ENCODE peak calls at places on chromosomes 5 and 9, in seven cellular contexts. X, W, M, Q, S, K and T are unnamed samples.
A peak's percentile ranks its signal among the peaks of the same experiment; 100 is the strongest.

GRCh38 chr9:136928591-136928990 is 15.9 kb downstream of the FBXW5 start:
- DNase-seq in X (no peak), W (no peak), M (no peak), Q (no peak), S (no peak), K (no peak), T (no peak)

GRCh38 chr9:8571648-8572047 is 772.1 kb upstream of the DMAC1 start:
- DNase-seq in X (no peak), W (no peak), M (no peak), Q (no peak), S (no peak), K (no peak), T (no peak)

GRCh38 chr5:120093178-120093577 is 370.9 kb upstream of the PRR16 start:
- DNase-seq in X (no peak), W (no peak), M (no peak), Q (no peak), S (no peak), K (no peak), T (no peak)

GRCh38 chr9:114125614-114126013 is 26.5 kb upstream of the KIF12 start:
- DNase-seq in X (no peak), W (no peak), M (no peak), Q (no peak), S (no peak), K (no peak), T (no peak)

GRCh38 chr5:127290019-127290945 is at the start of gene MEGF10:
- DNase-seq in X (no peak), W (peak; percentile 71), M (no peak), Q (no peak), S (peak; percentile 70), K (peak; percentile 39), T (peak; percentile 52)

GRCh38 chr9:71941060-71941568 is 29.7 kb downstream of the C9orf85 start:
- DNase-seq in X (no peak), W (no peak), M (no peak), Q (no peak), S (no peak), K (no peak), T (no peak)

GRCh38 chr5:119356384-119357188 is 767 bp downstream of the TNFAIP8 start:
- DNase-seq in X (no peak), W (no peak), M (no peak), Q (no peak), S (no peak), K (no peak), T (no peak)

GRCh38 chr9:137156567-137157375 is 13.1 kb downstream of the LRRC26 start:
- DNase-seq in X (no peak), W (peak; percentile 37), M (peak; percentile 33), Q (peak; percentile 54), S (peak; percentile 53), K (no peak), T (no peak)

GRCh38 chr5:5616247-5616895 is 193.9 kb downstream of the ICE1 start:
- DNase-seq in X (no peak), W (peak; percentile 37), M (no peak), Q (no peak), S (no peak), K (no peak), T (no peak)

GRCh38 chr5:142872795-142873194 is 102.6 kb downstream of the ARHGAP26 start:
- DNase-seq in X (no peak), W (no peak), M (peak; percentile 28), Q (no peak), S (no peak), K (no peak), T (no peak)

GRCh38 chr9:134055981-134056461 is 11.8 kb downstream of the BRD3 start:
- DNase-seq in X (no peak), W (peak; percentile 63), M (peak; percentile 59), Q (no peak), S (no peak), K (peak; percentile 75), T (no peak)

GRCh38 chr5:16072616-16073015 is 107.0 kb downstream of the MARCHF11 start:
- DNase-seq in X (no peak), W (no peak), M (no peak), Q (no peak), S (no peak), K (no peak), T (no peak)

GRCh38 chr5:31867219-31867618 is 228.3 kb downstream of the PDZD2 start:
- DNase-seq in X (no peak), W (no peak), M (no peak), Q (no peak), S (no peak), K (no peak), T (no peak)

GRCh38 chr5:158039911-158040347 is 181.0 kb upstream of the CLINT1 start:
- DNase-seq in X (no peak), W (no peak), M (no peak), Q (no peak), S (no peak), K (no peak), T (no peak)

GRCh38 chr5:36359267-36359666 is 57.6 kb upstream of the RANBP3L start:
- DNase-seq in X (no peak), W (no peak), M (no peak), Q (no peak), S (no peak), K (no peak), T (peak; percentile 8)

GRCh38 chr5:10354048-10354872 is 765 bp downstream of the MARCHF6 start:
- DNase-seq in X (no peak), W (peak; percentile 74), M (no peak), Q (peak; percentile 29), S (peak; percentile 68), K (peak; percentile 66), T (no peak)

GRCh38 chr5:146877178-146877681 is 1.3 kb downstream of the PPP2R2B start:
- DNase-seq in X (no peak), W (no peak), M (no peak), Q (no peak), S (no peak), K (no peak), T (no peak)

GRCh38 chr5:38607930-38608545 is 51.6 kb upstream of the LIFR start:
- DNase-seq in X (no peak), W (peak; percentile 28), M (no peak), Q (no peak), S (no peak), K (no peak), T (no peak)

GRCh38 chr5:138330813-138331448 is 673 bp downstream of the CDC25C start:
- DNase-seq in X (no peak), W (no peak), M (no peak), Q (no peak), S (no peak), K (no peak), T (no peak)

GRCh38 chr5:80216753-80217596 is 38.9 kb downstream of the SERINC5 start:
- DNase-seq in X (no peak), W (no peak), M (no peak), Q (no peak), S (no peak), K (no peak), T (no peak)

GRCh38 chr5:1107167-1108007 is 4.5 kb downstream of the SLC12A7 start:
- DNase-seq in X (no peak), W (peak; percentile 65), M (no peak), Q (no peak), S (no peak), K (no peak), T (no peak)

GRCh38 chr9:96327694-96328352 is 25.8 kb upstream of the HSD17B3 start:
- DNase-seq in X (no peak), W (peak; percentile 80), M (peak; percentile 5), Q (peak; percentile 14), S (peak; percentile 55), K (peak; percentile 34), T (no peak)

GRCh38 chr5:36029914-36030313 is 36.8 kb downstream of the UGT3A2 start:
- DNase-seq in X (no peak), W (no peak), M (no peak), Q (no peak), S (no peak), K (no peak), T (no peak)

GRCh38 chr5:115423541-115423940 is 121.0 kb downstream of the FEM1C start:
- DNase-seq in X (no peak), W (no peak), M (no peak), Q (no peak), S (no peak), K (no peak), T (no peak)

GRCh38 chr5:171029401-171029800 is 167.6 kb downstream of the RANBP17 start:
- DNase-seq in X (no peak), W (no peak), M (no peak), Q (no peak), S (no peak), K (no peak), T (no peak)

GRCh38 chr5:35694481-35694880 is 76.8 kb downstream of the SPEF2 start:
- DNase-seq in X (no peak), W (no peak), M (no peak), Q (no peak), S (no peak), K (no peak), T (no peak)

GRCh38 chr5:24623018-24623417 is 21.8 kb downstream of the CDH10 start:
- DNase-seq in X (no peak), W (peak; percentile 6), M (no peak), Q (no peak), S (no peak), K (no peak), T (no peak)

GRCh38 chr5:90558344-90559192 is at the start of gene ADGRV1:
- DNase-seq in X (peak; percentile 99), W (peak; percentile 94), M (no peak), Q (no peak), S (peak; percentile 94), K (peak; percentile 34), T (peak; percentile 93)

GRCh38 chr9:110214090-110214489 is 6.1 kb upstream of the C9orf152 start:
- DNase-seq in X (no peak), W (no peak), M (peak; percentile 45), Q (no peak), S (no peak), K (no peak), T (no peak)

GRCh38 chr9:77927265-77927664 is 104.3 kb downstream of the GNAQ start:
- DNase-seq in X (no peak), W (no peak), M (no peak), Q (no peak), S (no peak), K (no peak), T (no peak)

GRCh38 chr9:94639045-94639995 is at the start of gene FBP1:
- DNase-seq in X (no peak), W (peak; percentile 71), M (no peak), Q (peak; percentile 20), S (peak; percentile 32), K (peak; percentile 34), T (no peak)

GRCh38 chr5:32443541-32444190 is 874 bp downstream of the ZFR start:
- DNase-seq in X (peak; percentile 25), W (peak; percentile 76), M (no peak), Q (peak; percentile 22), S (peak; percentile 34), K (peak; percentile 72), T (no peak)

GRCh38 chr9:3191715-3192114 is 334.1 kb downstream of the RFX3 start:
- DNase-seq in X (no peak), W (no peak), M (no peak), Q (no peak), S (no peak), K (no peak), T (no peak)